ENCODE peak calls at places on chromosomes 7 and 10, in ten cellular contexts. One of them, this sample, is unnamed.

GRCh38 chr7:7108931-7109330 is 73.4 kb upstream of the C1GALT1 start:
- DNase-seq in kidney tubule cell: no peak
- DNase-seq in NCI-H2081 treated with DMSO at 0.1 percent for 48 hours: no peak
- DNase-seq in activated naive CD8-positive, alpha-beta T cell treated with anti-CD3 and anti-CD28 coated beads, Interleukin-2, amount 50 U/mL, for 16 hours: no peak
- DNase-seq in GM12865: no peak
- DNase-seq in right atrium auricular region: no peak
- DNase-seq in fibroblast of the aortic adventitia: no peak
- DNase-seq in stimulated activated naive CD8-positive, alpha-beta T cell treated with anti-CD3 and anti-CD28 coated beads, Interleukin-15, Interleukin-2, amounts not matched to agents 100 U/mL and 50 U/mL, for 24 hours: no peak
- DNase-seq in HT1080: no peak
- DNase-seq in HEK293T: no peak
- DNase-seq in this sample: no peak

GRCh38 chr7:9691286-9691685 is 1257.9 kb downstream of the NXPH1 start:
- DNase-seq in GM12865: no peak
- DNase-seq in NCI-H2081 treated with DMSO at 0.1 percent for 48 hours: no peak
- DNase-seq in activated naive CD8-positive, alpha-beta T cell treated with anti-CD3 and anti-CD28 coated beads, Interleukin-2, amount 50 U/mL, for 16 hours: no peak
- DNase-seq in HEK293T: no peak
- DNase-seq in fibroblast of the aortic adventitia: no peak
- DNase-seq in kidney tubule cell: no peak
- DNase-seq in HT1080: no peak
- DNase-seq in stimulated activated naive CD8-positive, alpha-beta T cell treated with anti-CD3 and anti-CD28 coated beads, Interleukin-15, Interleukin-2, amounts not matched to agents 100 U/mL and 50 U/mL, for 24 hours: no peak
- DNase-seq in right atrium auricular region: no peak
- DNase-seq in this sample: no peak

GRCh38 chr7:147199868-147200267 is 1083.3 kb downstream of the CNTNAP2 start:
- DNase-seq in NCI-H2081 treated with DMSO at 0.1 percent for 48 hours: no peak
- DNase-seq in GM12865: no peak
- DNase-seq in kidney tubule cell: no peak
- DNase-seq in HEK293T: no peak
- DNase-seq in activated naive CD8-positive, alpha-beta T cell treated with anti-CD3 and anti-CD28 coated beads, Interleukin-2, amount 50 U/mL, for 16 hours: no peak
- DNase-seq in right atrium auricular region: no peak
- DNase-seq in HT1080: no peak
- DNase-seq in stimulated activated naive CD8-positive, alpha-beta T cell treated with anti-CD3 and anti-CD28 coated beads, Interleukin-15, Interleukin-2, amounts not matched to agents 100 U/mL and 50 U/mL, for 24 hours: no peak
- DNase-seq in fibroblast of the aortic adventitia: no peak
- DNase-seq in this sample: no peak

GRCh38 chr7:111012799-111013675 is 77.9 kb upstream of the LRRN3 start:
- DNase-seq in NCI-H2081 treated with DMSO at 0.1 percent for 48 hours: no peak
- DNase-seq in stimulated activated naive CD8-positive, alpha-beta T cell treated with anti-CD3 and anti-CD28 coated beads, Interleukin-15, Interleukin-2, amounts not matched to agents 100 U/mL and 50 U/mL, for 24 hours: no peak
- DNase-seq in kidney tubule cell: no peak
- DNase-seq in HT1080: no peak
- DNase-seq in fibroblast of the aortic adventitia: no peak
- DNase-seq in GM12865: peak
- DNase-seq in HEK293T: no peak
- DNase-seq in right atrium auricular region: no peak
- DNase-seq in activated naive CD8-positive, alpha-beta T cell treated with anti-CD3 and anti-CD28 coated beads, Interleukin-2, amount 50 U/mL, for 16 hours: peak
- DNase-seq in this sample: no peak

GRCh38 chr7:53485354-53485753 is 449.9 kb downstream of the POM121L12 start:
- DNase-seq in HT1080: no peak
- DNase-seq in HEK293T: no peak
- DNase-seq in GM12865: no peak
- DNase-seq in activated naive CD8-positive, alpha-beta T cell treated with anti-CD3 and anti-CD28 coated beads, Interleukin-2, amount 50 U/mL, for 16 hours: no peak
- DNase-seq in NCI-H2081 treated with DMSO at 0.1 percent for 48 hours: no peak
- DNase-seq in stimulated activated naive CD8-positive, alpha-beta T cell treated with anti-CD3 and anti-CD28 coated beads, Interleukin-15, Interleukin-2, amounts not matched to agents 100 U/mL and 50 U/mL, for 24 hours: no peak
- DNase-seq in right atrium auricular region: no peak
- DNase-seq in kidney tubule cell: no peak
- DNase-seq in fibroblast of the aortic adventitia: no peak
- DNase-seq in this sample: no peak

GRCh38 chr7:102287465-102288146 is 938 bp downstream of the SH2B2 start:
- DNase-seq in right atrium auricular region: no peak
- DNase-seq in NCI-H2081 treated with DMSO at 0.1 percent for 48 hours: no peak
- DNase-seq in GM12865: peak
- DNase-seq in activated naive CD8-positive, alpha-beta T cell treated with anti-CD3 and anti-CD28 coated beads, Interleukin-2, amount 50 U/mL, for 16 hours: no peak
- DNase-seq in HT1080: no peak
- DNase-seq in kidney tubule cell: peak
- DNase-seq in HEK293T: peak
- DNase-seq in stimulated activated naive CD8-positive, alpha-beta T cell treated with anti-CD3 and anti-CD28 coated beads, Interleukin-15, Interleukin-2, amounts not matched to agents 100 U/mL and 50 U/mL, for 24 hours: peak
- DNase-seq in fibroblast of the aortic adventitia: no peak
- DNase-seq in this sample: no peak

GRCh38 chr10:42958142-42958868 is 118.6 kb upstream of the RET start:
- DNase-seq in activated naive CD8-positive, alpha-beta T cell treated with anti-CD3 and anti-CD28 coated beads, Interleukin-2, amount 50 U/mL, for 16 hours: no peak
- DNase-seq in GM12865: no peak
- DNase-seq in right atrium auricular region: peak
- DNase-seq in kidney tubule cell: no peak
- DNase-seq in HEK293T: no peak
- DNase-seq in fibroblast of the aortic adventitia: no peak
- DNase-seq in NCI-H2081 treated with DMSO at 0.1 percent for 48 hours: no peak
- DNase-seq in HT1080: no peak
- DNase-seq in stimulated activated naive CD8-positive, alpha-beta T cell treated with anti-CD3 and anti-CD28 coated beads, Interleukin-15, Interleukin-2, amounts not matched to agents 100 U/mL and 50 U/mL, for 24 hours: no peak
- DNase-seq in this sample: no peak

GRCh38 chr10:114716811-114717404 is 58.8 kb upstream of the ABLIM1 start:
- DNase-seq in HEK293T: no peak
- DNase-seq in activated naive CD8-positive, alpha-beta T cell treated with anti-CD3 and anti-CD28 coated beads, Interleukin-2, amount 50 U/mL, for 16 hours: no peak
- DNase-seq in kidney tubule cell: no peak
- DNase-seq in NCI-H2081 treated with DMSO at 0.1 percent for 48 hours: no peak
- DNase-seq in HT1080: no peak
- DNase-seq in GM12865: no peak
- DNase-seq in right atrium auricular region: no peak
- DNase-seq in stimulated activated naive CD8-positive, alpha-beta T cell treated with anti-CD3 and anti-CD28 coated beads, Interleukin-15, Interleukin-2, amounts not matched to agents 100 U/mL and 50 U/mL, for 24 hours: no peak
- DNase-seq in fibroblast of the aortic adventitia: peak
- DNase-seq in this sample: no peak

GRCh38 chr7:126541416-126541815 is 711.3 kb downstream of the GRM8 start:
- DNase-seq in fibroblast of the aortic adventitia: no peak
- DNase-seq in stimulated activated naive CD8-positive, alpha-beta T cell treated with anti-CD3 and anti-CD28 coated beads, Interleukin-15, Interleukin-2, amounts not matched to agents 100 U/mL and 50 U/mL, for 24 hours: no peak
- DNase-seq in HT1080: peak
- DNase-seq in GM12865: no peak
- DNase-seq in NCI-H2081 treated with DMSO at 0.1 percent for 48 hours: no peak
- DNase-seq in right atrium auricular region: no peak
- DNase-seq in HEK293T: no peak
- DNase-seq in kidney tubule cell: peak
- DNase-seq in activated naive CD8-positive, alpha-beta T cell treated with anti-CD3 and anti-CD28 coated beads, Interleukin-2, amount 50 U/mL, for 16 hours: no peak
- DNase-seq in this sample: no peak

GRCh38 chr7:148708026-148708685 is 9.5 kb downstream of the CUL1 start:
- DNase-seq in stimulated activated naive CD8-positive, alpha-beta T cell treated with anti-CD3 and anti-CD28 coated beads, Interleukin-15, Interleukin-2, amounts not matched to agents 100 U/mL and 50 U/mL, for 24 hours: no peak
- DNase-seq in activated naive CD8-positive, alpha-beta T cell treated with anti-CD3 and anti-CD28 coated beads, Interleukin-2, amount 50 U/mL, for 16 hours: no peak
- DNase-seq in kidney tubule cell: no peak
- DNase-seq in NCI-H2081 treated with DMSO at 0.1 percent for 48 hours: no peak
- DNase-seq in HEK293T: no peak
- DNase-seq in fibroblast of the aortic adventitia: no peak
- DNase-seq in right atrium auricular region: no peak
- DNase-seq in GM12865: no peak
- DNase-seq in HT1080: no peak
- DNase-seq in this sample: no peak

GRCh38 chr10:13915710-13916109 is 328.9 kb downstream of the PRPF18 start:
- DNase-seq in activated naive CD8-positive, alpha-beta T cell treated with anti-CD3 and anti-CD28 coated beads, Interleukin-2, amount 50 U/mL, for 16 hours: no peak
- DNase-seq in HT1080: no peak
- DNase-seq in fibroblast of the aortic adventitia: no peak
- DNase-seq in right atrium auricular region: no peak
- DNase-seq in kidney tubule cell: no peak
- DNase-seq in NCI-H2081 treated with DMSO at 0.1 percent for 48 hours: no peak
- DNase-seq in stimulated activated naive CD8-positive, alpha-beta T cell treated with anti-CD3 and anti-CD28 coated beads, Interleukin-15, Interleukin-2, amounts not matched to agents 100 U/mL and 50 U/mL, for 24 hours: no peak
- DNase-seq in HEK293T: no peak
- DNase-seq in GM12865: no peak
- DNase-seq in this sample: no peak

GRCh38 chr7:106049139-106049725 is 62.9 kb downstream of the SYPL1 start:
- DNase-seq in HEK293T: no peak
- DNase-seq in GM12865: no peak
- DNase-seq in HT1080: no peak
- DNase-seq in right atrium auricular region: no peak
- DNase-seq in stimulated activated naive CD8-positive, alpha-beta T cell treated with anti-CD3 and anti-CD28 coated beads, Interleukin-15, Interleukin-2, amounts not matched to agents 100 U/mL and 50 U/mL, for 24 hours: no peak
- DNase-seq in NCI-H2081 treated with DMSO at 0.1 percent for 48 hours: no peak
- DNase-seq in fibroblast of the aortic adventitia: no peak
- DNase-seq in activated naive CD8-positive, alpha-beta T cell treated with anti-CD3 and anti-CD28 coated beads, Interleukin-2, amount 50 U/mL, for 16 hours: no peak
- DNase-seq in kidney tubule cell: no peak
- DNase-seq in this sample: no peak

GRCh38 chr10:6647811-6648526 is 67.9 kb upstream of the PRKCQ start:
- DNase-seq in activated naive CD8-positive, alpha-beta T cell treated with anti-CD3 and anti-CD28 coated beads, Interleukin-2, amount 50 U/mL, for 16 hours: peak
- DNase-seq in right atrium auricular region: no peak
- DNase-seq in HT1080: peak
- DNase-seq in fibroblast of the aortic adventitia: no peak
- DNase-seq in kidney tubule cell: peak
- DNase-seq in HEK293T: peak
- DNase-seq in stimulated activated naive CD8-positive, alpha-beta T cell treated with anti-CD3 and anti-CD28 coated beads, Interleukin-15, Interleukin-2, amounts not matched to agents 100 U/mL and 50 U/mL, for 24 hours: peak
- DNase-seq in NCI-H2081 treated with DMSO at 0.1 percent for 48 hours: no peak
- DNase-seq in GM12865: peak
- DNase-seq in this sample: peak

GRCh38 chr10:91034494-91035157 is 113.7 kb upstream of the ANKRD1 start:
- DNase-seq in NCI-H2081 treated with DMSO at 0.1 percent for 48 hours: no peak
- DNase-seq in kidney tubule cell: peak
- DNase-seq in activated naive CD8-positive, alpha-beta T cell treated with anti-CD3 and anti-CD28 coated beads, Interleukin-2, amount 50 U/mL, for 16 hours: no peak
- DNase-seq in GM12865: no peak
- DNase-seq in HT1080: no peak
- DNase-seq in right atrium auricular region: peak
- DNase-seq in fibroblast of the aortic adventitia: peak
- DNase-seq in HEK293T: peak
- DNase-seq in stimulated activated naive CD8-positive, alpha-beta T cell treated with anti-CD3 and anti-CD28 coated beads, Interleukin-15, Interleukin-2, amounts not matched to agents 100 U/mL and 50 U/mL, for 24 hours: no peak
- DNase-seq in this sample: no peak

GRCh38 chr10:59708816-59709471 is 706 bp downstream of the SLC16A9 start:
- DNase-seq in fibroblast of the aortic adventitia: no peak
- DNase-seq in activated naive CD8-positive, alpha-beta T cell treated with anti-CD3 and anti-CD28 coated beads, Interleukin-2, amount 50 U/mL, for 16 hours: no peak
- DNase-seq in stimulated activated naive CD8-positive, alpha-beta T cell treated with anti-CD3 and anti-CD28 coated beads, Interleukin-15, Interleukin-2, amounts not matched to agents 100 U/mL and 50 U/mL, for 24 hours: peak
- DNase-seq in HT1080: peak
- DNase-seq in NCI-H2081 treated with DMSO at 0.1 percent for 48 hours: no peak
- DNase-seq in HEK293T: peak
- DNase-seq in GM12865: peak
- DNase-seq in right atrium auricular region: no peak
- DNase-seq in kidney tubule cell: peak
- DNase-seq in this sample: no peak

GRCh38 chr7:126057979-126058378 is 1128.4 kb upstream of the POT1 start:
- DNase-seq in kidney tubule cell: no peak
- DNase-seq in HEK293T: no peak
- DNase-seq in HT1080: no peak
- DNase-seq in activated naive CD8-positive, alpha-beta T cell treated with anti-CD3 and anti-CD28 coated beads, Interleukin-2, amount 50 U/mL, for 16 hours: no peak
- DNase-seq in fibroblast of the aortic adventitia: no peak
- DNase-seq in GM12865: no peak
- DNase-seq in right atrium auricular region: no peak
- DNase-seq in stimulated activated naive CD8-positive, alpha-beta T cell treated with anti-CD3 and anti-CD28 coated beads, Interleukin-15, Interleukin-2, amounts not matched to agents 100 U/mL and 50 U/mL, for 24 hours: no peak
- DNase-seq in NCI-H2081 treated with DMSO at 0.1 percent for 48 hours: no peak
- DNase-seq in this sample: no peak

GRCh38 chr7:66173856-66174255 is 31.3 kb upstream of the TPST1 start:
- DNase-seq in GM12865: no peak
- DNase-seq in HT1080: no peak
- DNase-seq in NCI-H2081 treated with DMSO at 0.1 percent for 48 hours: no peak
- DNase-seq in kidney tubule cell: no peak
- DNase-seq in right atrium auricular region: no peak
- DNase-seq in fibroblast of the aortic adventitia: no peak
- DNase-seq in HEK293T: no peak
- DNase-seq in activated naive CD8-positive, alpha-beta T cell treated with anti-CD3 and anti-CD28 coated beads, Interleukin-2, amount 50 U/mL, for 16 hours: no peak
- DNase-seq in stimulated activated naive CD8-positive, alpha-beta T cell treated with anti-CD3 and anti-CD28 coated beads, Interleukin-15, Interleukin-2, amounts not matched to agents 100 U/mL and 50 U/mL, for 24 hours: no peak
- DNase-seq in this sample: no peak

GRCh38 chr7:31948041-31948440 is 122.2 kb downstream of the PDE1C start:
- DNase-seq in GM12865: peak
- DNase-seq in NCI-H2081 treated with DMSO at 0.1 percent for 48 hours: no peak
- DNase-seq in HEK293T: no peak
- DNase-seq in kidney tubule cell: peak
- DNase-seq in fibroblast of the aortic adventitia: peak
- DNase-seq in HT1080: peak
- DNase-seq in activated naive CD8-positive, alpha-beta T cell treated with anti-CD3 and anti-CD28 coated beads, Interleukin-2, amount 50 U/mL, for 16 hours: no peak
- DNase-seq in right atrium auricular region: no peak
- DNase-seq in stimulated activated naive CD8-positive, alpha-beta T cell treated with anti-CD3 and anti-CD28 coated beads, Interleukin-15, Interleukin-2, amounts not matched to agents 100 U/mL and 50 U/mL, for 24 hours: no peak
- DNase-seq in this sample: peak

GRCh38 chr10:129046074-129046681 is 420.9 kb upstream of the MGMT start:
- DNase-seq in kidney tubule cell: peak
- DNase-seq in fibroblast of the aortic adventitia: peak
- DNase-seq in NCI-H2081 treated with DMSO at 0.1 percent for 48 hours: no peak
- DNase-seq in HT1080: no peak
- DNase-seq in HEK293T: no peak
- DNase-seq in stimulated activated naive CD8-positive, alpha-beta T cell treated with anti-CD3 and anti-CD28 coated beads, Interleukin-15, Interleukin-2, amounts not matched to agents 100 U/mL and 50 U/mL, for 24 hours: no peak
- DNase-seq in right atrium auricular region: no peak
- DNase-seq in activated naive CD8-positive, alpha-beta T cell treated with anti-CD3 and anti-CD28 coated beads, Interleukin-2, amount 50 U/mL, for 16 hours: no peak
- DNase-seq in GM12865: no peak
- DNase-seq in this sample: no peak

GRCh38 chr10:59319854-59320253 is 42.5 kb downstream of the FAM13C start:
- DNase-seq in activated naive CD8-positive, alpha-beta T cell treated with anti-CD3 and anti-CD28 coated beads, Interleukin-2, amount 50 U/mL, for 16 hours: no peak
- DNase-seq in NCI-H2081 treated with DMSO at 0.1 percent for 48 hours: no peak
- DNase-seq in right atrium auricular region: no peak
- DNase-seq in GM12865: no peak
- DNase-seq in HT1080: no peak
- DNase-seq in stimulated activated naive CD8-positive, alpha-beta T cell treated with anti-CD3 and anti-CD28 coated beads, Interleukin-15, Interleukin-2, amounts not matched to agents 100 U/mL and 50 U/mL, for 24 hours: no peak
- DNase-seq in fibroblast of the aortic adventitia: no peak
- DNase-seq in HEK293T: no peak
- DNase-seq in kidney tubule cell: no peak
- DNase-seq in this sample: no peak